ENCODE peak calls at places on chromosomes 11 and 22, in ten cellular contexts. Z is RPMI7951, V is iPS-NIHi11, H is hepatic stellate cell, B is DMS153, P is lower lobe of right lung, D is body of pancreas, L is Calu3, M is uterus, C is glutamatergic neuron. N is an unnamed sample.
A peak's percentile ranks its signal among the peaks of the same experiment; 100 is the strongest.

GRCh38 chr11:134245434-134245833 is 7.7 kb downstream of the THYN1 start:
- DNase-seq in Z (no peak), V (no peak), H (no peak), B (no peak), P (no peak), D (no peak), L (no peak), M (no peak), C (no peak), N (no peak)

GRCh38 chr22:45896153-45896951 is 80.6 kb downstream of the WNT7B start:
- DNase-seq in Z (no peak), V (peak; percentile 72), H (no peak), B (peak; percentile 50), P (peak; percentile 72), D (no peak), L (peak; percentile 76), M (no peak), C (peak; percentile 13), N (no peak)

GRCh38 chr22:43537019-43537585 is 125.3 kb downstream of the MPPED1 start:
- DNase-seq in Z (peak; percentile 16), V (no peak), H (no peak), B (no peak), P (no peak), D (no peak), L (peak; percentile 20), M (no peak), C (no peak), N (no peak)

GRCh38 chr22:49207008-49207775 is 620.5 kb downstream of the BRD1 start:
- DNase-seq in Z (no peak), V (no peak), H (no peak), B (no peak), P (no peak), D (peak; percentile 4), L (no peak), M (no peak), C (no peak), N (no peak)

GRCh38 chr11:34827239-34827638 is 88.9 kb downstream of the APIP start:
- DNase-seq in Z (no peak), V (no peak), H (no peak), B (no peak), P (no peak), D (no peak), L (no peak), M (no peak), C (no peak), N (no peak)

GRCh38 chr22:49236541-49237075 is 591.1 kb downstream of the BRD1 start:
- DNase-seq in Z (no peak), V (no peak), H (no peak), B (no peak), P (no peak), D (no peak), L (no peak), M (no peak), C (no peak), N (no peak)

GRCh38 chr11:45045692-45046471 is 95.2 kb upstream of the TP53I11 start:
- DNase-seq in Z (peak; percentile 68), V (no peak), H (peak; percentile 72), B (no peak), P (peak; percentile 74), D (no peak), L (peak; percentile 32), M (peak; percentile 38), C (no peak), N (no peak)

GRCh38 chr11:73195191-73196007 is 22.7 kb upstream of the P2RY2 start:
- DNase-seq in Z (peak; percentile 85), V (no peak), H (no peak), B (no peak), P (no peak), D (no peak), L (peak; percentile 45), M (no peak), C (peak; percentile 7), N (peak; percentile 76)

GRCh38 chr11:103546236-103546635 is 437.0 kb downstream of the DYNC2H1 start:
- DNase-seq in Z (peak; percentile 39), V (no peak), H (no peak), B (peak; percentile 46), P (no peak), D (no peak), L (no peak), M (no peak), C (no peak), N (no peak)

GRCh38 chr22:32780726-32781310 is 20.7 kb upstream of the TIMP3 start:
- DNase-seq in Z (no peak), V (no peak), H (no peak), B (no peak), P (no peak), D (no peak), L (no peak), M (no peak), C (no peak), N (no peak)

GRCh38 chr11:34972892-34973291 is 56.5 kb downstream of the PDHX start:
- DNase-seq in Z (peak; percentile 32), V (no peak), H (peak; percentile 18), B (no peak), P (no peak), D (no peak), L (no peak), M (no peak), C (no peak), N (no peak)

GRCh38 chr11:128619540-128620305 is 32.4 kb upstream of the ETS1 start:
- DNase-seq in Z (no peak), V (no peak), H (no peak), B (no peak), P (no peak), D (no peak), L (no peak), M (no peak), C (no peak), N (no peak)

GRCh38 chr22:31532060-31532459 is 35.7 kb downstream of the SFI1 start:
- DNase-seq in Z (no peak), V (no peak), H (peak; percentile 13), B (no peak), P (no peak), D (no peak), L (no peak), M (no peak), C (no peak), N (no peak)

GRCh38 chr22:17198188-17199130 is 20.8 kb downstream of the ADA2 start:
- DNase-seq in Z (no peak), V (peak; percentile 89), H (no peak), B (peak; percentile 64), P (peak; percentile 59), D (no peak), L (no peak), M (peak; percentile 22), C (peak; percentile 87), N (peak; percentile 19)

GRCh38 chr11:71298761-71299181 is 46.4 kb upstream of the SHANK2 start:
- DNase-seq in Z (no peak), V (no peak), H (no peak), B (no peak), P (no peak), D (no peak), L (no peak), M (no peak), C (no peak), N (no peak)

GRCh38 chr11:112968988-112969714 is 7.9 kb downstream of the NCAM1 start:
- DNase-seq in Z (peak; percentile 89), V (no peak), H (no peak), B (no peak), P (no peak), D (no peak), L (no peak), M (no peak), C (no peak), N (no peak)

GRCh38 chr11:1237851-1238250 is 15.0 kb downstream of the MUC5B start:
- DNase-seq in Z (no peak), V (no peak), H (no peak), B (no peak), P (no peak), D (no peak), L (no peak), M (no peak), C (peak; percentile 16), N (peak; percentile 27)

GRCh38 chr11:11584446-11584810 is 37.4 kb downstream of the GALNT18 start:
- DNase-seq in Z (peak; percentile 75), V (no peak), H (no peak), B (no peak), P (no peak), D (no peak), L (peak; percentile 8), M (no peak), C (no peak), N (no peak)

GRCh38 chr22:49959782-49960158 is 802 bp upstream of the PIM3 start:
- DNase-seq in Z (peak; percentile 44), V (peak; percentile 73), H (no peak), B (no peak), P (no peak), D (peak; percentile 70), L (peak; percentile 68), M (no peak), C (peak; percentile 47), N (peak; percentile 78)

GRCh38 chr11:33646629-33647028 is 54.0 kb downstream of the C11orf91 start:
- DNase-seq in Z (no peak), V (no peak), H (no peak), B (no peak), P (no peak), D (no peak), L (no peak), M (no peak), C (no peak), N (no peak)

GRCh38 chr11:11409916-11410315 is 56.9 kb upstream of the CSNK2A3 start:
- DNase-seq in Z (no peak), V (no peak), H (no peak), B (no peak), P (no peak), D (no peak), L (no peak), M (no peak), C (no peak), N (no peak)

GRCh38 chr11:125923012-125923579 is 18.8 kb downstream of the DDX25 start:
- DNase-seq in Z (peak; percentile 67), V (peak; percentile 82), H (peak; percentile 60), B (peak; percentile 35), P (no peak), D (peak; percentile 69), L (peak; percentile 52), M (peak; percentile 79), C (peak; percentile 70), N (peak; percentile 58)

GRCh38 chr11:15412054-15412453 is 297.3 kb downstream of the INSC start:
- DNase-seq in Z (no peak), V (no peak), H (no peak), B (peak; percentile 92), P (no peak), D (no peak), L (no peak), M (no peak), C (no peak), N (no peak)

GRCh38 chr11:64357904-64358535 is 942 bp upstream of the RPS6KA4 start:
- DNase-seq in Z (peak; percentile 24), V (no peak), H (peak; percentile 43), B (no peak), P (no peak), D (no peak), L (peak; percentile 83), M (no peak), C (no peak), N (peak; percentile 54)

GRCh38 chr22:20650294-20651207 is 123.4 kb upstream of the SERPIND1 start:
- DNase-seq in Z (no peak), V (no peak), H (no peak), B (no peak), P (no peak), D (no peak), L (no peak), M (no peak), C (no peak), N (no peak)